ENCODE peak calls at places on chromosomes 6 and 20, in six cellular contexts. K is psoas muscle, M is gastrocnemius medialis, R is IMR-90, H is H9, V is heart right ventricle. N is an unnamed sample. For H3K9me3, the result is how much of the 10 kb centered on the place peaks cover.

GRCh38 chr6:72182337-72183246 is 296.2 kb downstream of the RIMS1 start:
- DNase-seq in K (peak), M (no peak), R (peak), H (peak), V (peak), N (no peak)

GRCh38 chr20:6040540-6040939 is 13.3 kb downstream of the LRRN4 start:
- DNase-seq in K (no peak), M (no peak), R (no peak), H (no peak), V (no peak), N (no peak)

GRCh38 chr20:38113401-38114325 is 51.4 kb downstream of the TGM2 start:
- DNase-seq in K (no peak), M (peak), R (no peak), H (peak), V (no peak), N (no peak)

GRCh38 chr20:41222299-41222698 is 85.0 kb downstream of the PLCG1 start:
- DNase-seq in K (no peak), M (no peak), R (no peak), H (no peak), V (no peak), N (no peak)

GRCh38 chr6:90021701-90022100 is 127.4 kb downstream of the GJA10 start:
- DNase-seq in K (no peak), M (no peak), R (no peak), H (no peak), V (no peak), N (no peak)

GRCh38 chr6:79713701-79714322 is 82.7 kb downstream of the SH3BGRL2 start:
- DNase-seq in K (no peak), M (no peak), R (peak), H (peak), V (no peak), N (peak)

GRCh38 chr6:73086726-73087125 is 138.6 kb downstream of the KHDC1L start:
- DNase-seq in K (no peak), M (no peak), R (no peak), H (no peak), V (no peak), N (no peak)

GRCh38 chr6:55046869-55047422 is 127.4 kb upstream of the HCRTR2 start:
- DNase-seq in K (no peak), M (no peak), R (peak), H (no peak), V (no peak), N (no peak)

GRCh38 chr6:71510057-71510713 is 221.6 kb downstream of the OGFRL1 start:
- DNase-seq in K (peak), M (peak), R (peak), H (peak), V (peak), N (no peak)

GRCh38 chr6:89818977-89819335 is 638 bp downstream of the MDN1 start:
- DNase-seq in K (no peak), M (no peak), R (peak), H (no peak), V (no peak), N (no peak)

GRCh38 chr6:160156842-160157241 is 35.2 kb downstream of the SLC22A1 start:
- DNase-seq in K (no peak), M (no peak), R (peak), H (no peak), V (no peak), N (no peak)

GRCh38 chr20:56944546-56944945 is 315.4 kb downstream of the TFAP2C start:
- DNase-seq in K (no peak), M (no peak), R (no peak), H (no peak), V (no peak), N (no peak)

GRCh38 chr20:59050437-59050836 is 7.9 kb upstream of the PRELID3B start:
- DNase-seq in K (no peak), M (no peak), R (no peak), H (no peak), V (no peak), N (no peak)

GRCh38 chr6:44278774-44279697 is 8.8 kb downstream of the TMEM151B start:
- DNase-seq in K (no peak), M (no peak), R (no peak), H (no peak), V (no peak), N (no peak)

GRCh38 chr20:34365765-34366213 is 2.7 kb downstream of the ITCH start:
- DNase-seq in K (no peak), M (no peak), R (no peak), H (no peak), V (no peak), N (no peak)

GRCh38 chr6:44007818-44008660 is 119.2 kb downstream of the MRPL14 start:
- DNase-seq in K (peak), M (no peak), R (no peak), H (no peak), V (no peak), N (no peak)

GRCh38 chr6:53378208-53378607 is 29.5 kb upstream of the ELOVL5 start:
- DNase-seq in K (no peak), M (no peak), R (no peak), H (no peak), V (no peak), N (no peak)

GRCh38 chr6:37794825-37795224 is 24.7 kb upstream of the ZFAND3 start:
- DNase-seq in K (no peak), M (peak), R (peak), H (no peak), V (no peak), N (no peak)

GRCh38 chr6:135567375-135568083 is 70.0 kb upstream of the AHI1 start:
- DNase-seq in K (no peak), M (no peak), R (no peak), H (no peak), V (no peak), N (no peak)
- H3K9me3 ChIP-seq in K (under half), M (under half), R (under half), H (under half), V (under half), N (under half)

GRCh38 chr20:62104234-62104789 is 18.0 kb upstream of the LSM14B start:
- DNase-seq in K (no peak), M (no peak), R (no peak), H (no peak), V (no peak), N (no peak)

GRCh38 chr20:62103508-62104233 is 18.6 kb upstream of the LSM14B start:
- DNase-seq in K (no peak), M (no peak), R (no peak), H (no peak), V (no peak), N (no peak)

GRCh38 chr20:62101078-62101477 is 21.2 kb upstream of the LSM14B start:
- DNase-seq in K (no peak), M (no peak), R (no peak), H (no peak), V (no peak), N (no peak)

GRCh38 chr20:62105592-62105991 is 16.7 kb upstream of the LSM14B start:
- DNase-seq in K (no peak), M (no peak), R (no peak), H (no peak), V (no peak), N (no peak)

DNA sequence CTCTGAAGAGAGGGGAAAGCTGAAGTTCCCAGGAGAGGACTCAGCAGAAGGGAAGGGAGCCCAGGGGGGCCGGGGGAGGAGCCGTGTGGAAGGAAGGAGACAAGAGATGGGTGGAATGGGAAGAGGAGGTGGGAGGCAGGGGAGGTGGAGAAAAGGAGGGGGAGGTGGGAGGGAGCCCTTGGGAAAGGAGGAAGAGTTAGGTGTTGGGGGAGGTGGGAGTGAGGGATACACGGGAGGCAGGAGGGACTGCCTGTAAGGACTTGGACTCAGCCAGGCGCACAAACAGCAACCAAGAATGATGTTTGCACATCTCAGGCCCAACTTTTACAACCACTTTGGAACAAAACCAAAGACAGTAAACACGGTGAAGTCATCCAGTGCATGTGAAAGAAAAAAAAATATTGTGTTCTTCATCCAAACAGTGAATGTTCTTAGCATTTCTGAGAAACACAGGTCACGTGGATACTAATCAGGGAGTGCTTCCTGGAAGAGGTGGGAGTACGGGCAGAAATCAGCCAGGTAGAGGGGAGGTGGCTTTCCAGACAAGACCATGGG is 17.4 kb upstream of the LSM14B start:
- DNase-seq in K (no peak), M (no peak), R (peak), H (no peak), V (no peak), N (no peak)
- H3K9me3 ChIP-seq in K (under half), M (under half), R (under half), H (under half), V (half or more), N (under half)

GRCh38 chr6:28505733-28506132 is 9.9 kb downstream of the GPX6 start:
- DNase-seq in K (no peak), M (no peak), R (no peak), H (no peak), V (no peak), N (no peak)
- H3K9me3 ChIP-seq in K (under half), M (under half), R (under half), H (under half), V (under half), N (under half)

GRCh38 chr20:9128586-9128985 is 59.7 kb downstream of the PLCB4 start:
- DNase-seq in K (no peak), M (no peak), R (no peak), H (no peak), V (no peak), N (no peak)

GRCh38 chr20:9126527-9126926 is 57.6 kb downstream of the PLCB4 start:
- DNase-seq in K (no peak), M (no peak), R (no peak), H (no peak), V (no peak), N (no peak)

GRCh38 chr20:9130407-9130995 is 61.6 kb downstream of the PLCB4 start:
- DNase-seq in K (no peak), M (no peak), R (peak), H (no peak), V (no peak), N (no peak)

GRCh38 chr20:9131841-9132240 is 63.0 kb downstream of the PLCB4 start:
- DNase-seq in K (no peak), M (no peak), R (no peak), H (no peak), V (no peak), N (no peak)

GRCh38 chr20:9129756-9130155 is 60.9 kb downstream of the PLCB4 start:
- DNase-seq in K (no peak), M (no peak), R (no peak), H (no peak), V (no peak), N (no peak)
- H3K9me3 ChIP-seq in K (under half), M (under half), R (under half), H (under half), V (under half), N (under half)

GRCh38 chr20:53447271-53447670 is 146.4 kb downstream of the ZNF217 start:
- DNase-seq in K (no peak), M (no peak), R (no peak), H (no peak), V (no peak), N (no peak)
- H3K9me3 ChIP-seq in K (under half), M (under half), R (under half), H (under half), V (under half), N (under half)

DNA sequence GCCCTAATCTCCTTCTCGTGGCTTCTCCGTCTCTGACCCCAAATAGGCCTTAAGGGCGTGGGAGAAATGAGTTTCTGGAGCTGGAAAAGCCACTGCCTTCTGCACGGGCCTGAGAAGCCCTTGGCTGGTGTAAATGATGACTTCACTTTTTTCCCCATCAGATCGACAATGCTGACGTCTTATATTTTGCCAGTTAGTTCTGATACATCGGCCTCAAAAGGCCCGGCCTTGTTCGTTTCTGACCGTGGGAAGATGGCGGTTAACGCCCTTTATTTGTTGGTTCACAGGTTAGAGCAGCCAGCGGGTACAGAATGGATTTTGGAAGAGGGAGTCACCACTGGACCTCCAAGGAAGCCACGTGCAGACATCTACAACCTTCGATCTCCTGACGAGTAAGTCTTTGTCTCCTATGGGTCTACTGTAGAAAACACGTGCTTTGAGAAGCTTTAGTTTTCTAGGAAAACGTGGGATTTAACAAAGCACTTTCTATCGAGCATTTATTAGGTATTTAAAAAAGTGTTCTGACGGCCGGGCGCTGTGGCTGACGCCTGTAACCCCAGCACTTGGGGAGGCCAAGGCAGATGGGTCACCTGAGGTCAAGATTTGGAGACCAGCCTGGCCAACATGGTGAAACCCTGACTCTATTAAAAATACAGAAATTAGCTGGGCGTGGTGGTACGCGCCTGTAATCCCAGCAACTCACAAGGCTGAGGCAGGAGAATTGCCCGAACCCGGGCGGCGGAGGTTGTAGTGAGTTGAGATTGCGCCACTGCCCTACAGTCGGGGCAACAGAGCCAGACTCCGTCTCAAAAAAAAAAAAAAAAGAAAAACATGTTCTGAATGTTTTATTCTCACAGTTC is 1.2 kb upstream of the ZNFX1 start:
- DNase-seq in K (no peak), M (no peak), R (no peak), H (no peak), V (peak), N (no peak)
- H3K9me3 ChIP-seq in K (under half), M (under half), R (under half), H (under half), V (under half), N (under half)

DNA sequence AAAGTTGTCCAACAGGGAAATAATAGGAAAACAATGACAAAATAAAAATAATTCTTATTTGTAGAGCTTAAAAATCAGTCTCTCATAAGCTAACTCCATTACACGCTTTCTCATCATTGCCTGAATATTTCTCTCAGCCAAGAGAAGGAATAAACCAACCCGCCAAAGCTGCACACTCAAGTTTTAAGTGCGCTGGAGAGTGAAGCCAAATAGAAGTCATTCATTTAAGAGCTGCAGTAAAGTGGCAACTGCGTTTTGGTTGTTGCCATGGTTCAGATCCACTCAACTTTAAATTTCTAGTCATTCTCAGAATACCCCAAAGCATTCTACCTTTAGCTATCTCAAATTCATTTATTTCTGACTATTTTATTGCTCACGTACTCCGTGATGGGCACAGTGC is 230.7 kb downstream of the CBLN4 start:
- DNase-seq in K (no peak), M (no peak), R (no peak), H (no peak), V (no peak), N (no peak)
- H3K9me3 ChIP-seq in K (under half), M (under half), R (under half), H (under half), V (under half), N (under half)

GRCh38 chr20:15900443-15900842 is 672.8 kb downstream of the KIF16B start:
- DNase-seq in K (no peak), M (no peak), R (no peak), H (no peak), V (no peak), N (no peak)
- H3K9me3 ChIP-seq in K (under half), M (under half), R (under half), H (under half), V (under half), N (under half)

N was measured in T-helper 17 cell.